ENCODE peak calls at places on chromosomes 11 and 22, in four cellular contexts. One of them, this sample, is unnamed.

GRCh38 chr11:41316726-41317125 is 142.7 kb downstream of the LRRC4C start:
- DNase-seq in heart left ventricle: no peak
- DNase-seq in lung: no peak
- DNase-seq in A549: no peak
- DNase-seq in this sample: no peak

GRCh38 chr22:27115816-27116256 is 458.4 kb downstream of the MIAT start:
- DNase-seq in lung: no peak
- DNase-seq in heart left ventricle: no peak
- DNase-seq in A549: peak
- DNase-seq in this sample: no peak

GRCh38 chr11:22670803-22671202 is 4.4 kb downstream of the GAS2 start:
- DNase-seq in heart left ventricle: no peak
- DNase-seq in lung: no peak
- DNase-seq in A549: no peak
- DNase-seq in this sample: no peak

GRCh38 chr22:19903031-19903430 is 38.5 kb upstream of the COMT start:
- DNase-seq in A549: no peak
- DNase-seq in heart left ventricle: no peak
- DNase-seq in lung: no peak
- DNase-seq in this sample: no peak

GRCh38 chr11:65489061-65489705 is 9.7 kb upstream of the MALAT1 start:
- DNase-seq in lung: no peak
- DNase-seq in A549: no peak
- DNase-seq in heart left ventricle: peak
- DNase-seq in this sample: no peak

GRCh38 chr11:124070906-124071621 is 29.9 kb upstream of the OR10G7 start:
- DNase-seq in heart left ventricle: peak
- DNase-seq in lung: peak
- DNase-seq in A549: peak
- DNase-seq in this sample: peak

GRCh38 chr11:69374110-69374981 is 80.4 kb downstream of the MYEOV start:
- DNase-seq in lung: no peak
- DNase-seq in heart left ventricle: no peak
- DNase-seq in A549: no peak
- DNase-seq in this sample: no peak

GRCh38 chr11:25317221-25317620 is 820.4 kb downstream of the LUZP2 start:
- DNase-seq in A549: no peak
- DNase-seq in lung: no peak
- DNase-seq in heart left ventricle: no peak
- DNase-seq in this sample: no peak

GRCh38 chr11:4932751-4933150 is 8.6 kb upstream of the OR51G1 start:
- DNase-seq in lung: no peak
- DNase-seq in heart left ventricle: no peak
- DNase-seq in A549: no peak
- DNase-seq in this sample: no peak

GRCh38 chr11:105723269-105723668 is 113.4 kb downstream of the GRIA4 start:
- DNase-seq in A549: no peak
- DNase-seq in lung: no peak
- DNase-seq in heart left ventricle: no peak
- DNase-seq in this sample: no peak

GRCh38 chr11:48168815-48169214 is 47.8 kb upstream of the OR4B1 start:
- DNase-seq in heart left ventricle: no peak
- DNase-seq in lung: no peak
- DNase-seq in A549: no peak
- DNase-seq in this sample: no peak

GRCh38 chr11:84358034-84358433 is 1071.9 kb upstream of the CCDC90B start:
- DNase-seq in heart left ventricle: no peak
- DNase-seq in A549: no peak
- DNase-seq in lung: no peak
- DNase-seq in this sample: no peak

GRCh38 chr22:48112687-48113521 is 1350.5 kb downstream of the TBC1D22A start:
- DNase-seq in A549: no peak
- DNase-seq in lung: no peak
- DNase-seq in heart left ventricle: no peak
- DNase-seq in this sample: no peak

GRCh38 chr22:44088976-44089570 is 65.0 kb downstream of the PARVB start:
- DNase-seq in heart left ventricle: peak
- DNase-seq in lung: no peak
- DNase-seq in A549: no peak
- DNase-seq in this sample: no peak

GRCh38 chr11:108965602-108966001 is 300.7 kb downstream of the DDX10 start:
- DNase-seq in lung: no peak
- DNase-seq in heart left ventricle: no peak
- DNase-seq in A549: no peak
- DNase-seq in this sample: no peak

GRCh38 chr22:20524004-20524481 is 16.6 kb downstream of the MED15 start:
- DNase-seq in lung: no peak
- DNase-seq in A549: no peak
- DNase-seq in heart left ventricle: no peak
- DNase-seq in this sample: no peak

GRCh38 chr11:1727861-1728260 is 22.5 kb downstream of the IFITM10 start:
- DNase-seq in A549: no peak
- DNase-seq in lung: no peak
- DNase-seq in heart left ventricle: no peak
- DNase-seq in this sample: no peak

DNA sequence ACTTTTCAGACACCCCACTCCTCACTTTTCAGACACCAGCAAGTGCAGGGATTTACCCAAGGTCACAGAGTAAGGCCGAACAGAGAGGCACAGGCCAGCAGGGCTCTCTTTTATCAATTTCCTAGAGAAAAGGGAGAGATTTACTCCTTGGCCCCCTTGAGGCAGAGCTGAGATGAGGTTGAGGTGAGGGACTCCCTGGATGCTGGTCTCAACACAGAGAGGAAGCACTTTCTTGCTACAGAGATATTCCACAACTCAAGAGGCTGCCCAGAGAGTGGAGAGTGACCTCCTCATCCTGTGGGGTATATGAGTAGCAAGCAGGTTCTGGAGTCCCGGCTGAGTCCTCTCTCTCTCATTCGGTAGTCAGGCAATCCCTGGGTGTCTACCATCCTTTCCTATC is 2.0 kb upstream of the ARHGEF17 start:
- DNase-seq in heart left ventricle: no peak
- DNase-seq in lung: no peak
- DNase-seq in A549: peak
- DNase-seq in this sample: no peak
- TF ChIP-seq CTCF in heart left ventricle: no peak
- TF ChIP-seq CTCF in lung: no peak
- TF ChIP-seq CTCF in A549: no peak
- TF ChIP-seq CTCF in this sample: no peak

GRCh38 chr11:102419181-102419580 is 33.4 kb downstream of the TMEM123 start:
- DNase-seq in A549: no peak
- DNase-seq in heart left ventricle: no peak
- DNase-seq in lung: no peak
- DNase-seq in this sample: no peak

GRCh38 chr11:102420547-102420946 is 32.0 kb downstream of the TMEM123 start:
- DNase-seq in A549: no peak
- DNase-seq in heart left ventricle: no peak
- DNase-seq in lung: no peak
- DNase-seq in this sample: no peak

GRCh38 chr11:102416974-102417373 is 35.6 kb downstream of the TMEM123 start:
- DNase-seq in lung: no peak
- DNase-seq in A549: no peak
- DNase-seq in heart left ventricle: no peak
- DNase-seq in this sample: no peak

GRCh38 chr11:102422817-102423725 is 29.5 kb downstream of the TMEM123 start:
- DNase-seq in heart left ventricle: no peak
- DNase-seq in A549: no peak
- DNase-seq in lung: no peak
- DNase-seq in this sample: no peak

DNA sequence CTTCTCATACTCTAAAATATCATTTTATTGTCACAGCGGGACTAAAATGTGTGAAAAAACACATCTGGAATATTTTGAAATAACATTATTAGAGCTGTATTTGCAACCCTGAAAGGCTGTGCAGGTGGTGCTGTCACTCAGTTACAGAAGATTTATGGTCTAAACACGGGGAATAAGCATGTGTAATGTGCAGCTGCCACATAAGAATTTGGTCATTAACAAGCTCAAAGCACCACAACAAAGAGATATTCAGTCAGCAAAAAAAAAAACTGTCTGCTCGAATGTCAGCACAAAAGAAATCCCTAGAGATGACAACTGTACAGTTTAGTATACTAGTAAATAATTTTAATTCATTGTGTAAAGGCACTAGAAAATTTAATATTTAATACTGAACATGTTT is 31.3 kb downstream of the TMEM123 start:
- DNase-seq in lung: no peak
- DNase-seq in A549: no peak
- DNase-seq in heart left ventricle: no peak
- DNase-seq in this sample: no peak
- H3K27ac ChIP-seq in lung: no peak
- H3K27ac ChIP-seq in A549: no peak
- H3K27ac ChIP-seq in heart left ventricle: no peak
- H3K27ac ChIP-seq in this sample: peak

DNA sequence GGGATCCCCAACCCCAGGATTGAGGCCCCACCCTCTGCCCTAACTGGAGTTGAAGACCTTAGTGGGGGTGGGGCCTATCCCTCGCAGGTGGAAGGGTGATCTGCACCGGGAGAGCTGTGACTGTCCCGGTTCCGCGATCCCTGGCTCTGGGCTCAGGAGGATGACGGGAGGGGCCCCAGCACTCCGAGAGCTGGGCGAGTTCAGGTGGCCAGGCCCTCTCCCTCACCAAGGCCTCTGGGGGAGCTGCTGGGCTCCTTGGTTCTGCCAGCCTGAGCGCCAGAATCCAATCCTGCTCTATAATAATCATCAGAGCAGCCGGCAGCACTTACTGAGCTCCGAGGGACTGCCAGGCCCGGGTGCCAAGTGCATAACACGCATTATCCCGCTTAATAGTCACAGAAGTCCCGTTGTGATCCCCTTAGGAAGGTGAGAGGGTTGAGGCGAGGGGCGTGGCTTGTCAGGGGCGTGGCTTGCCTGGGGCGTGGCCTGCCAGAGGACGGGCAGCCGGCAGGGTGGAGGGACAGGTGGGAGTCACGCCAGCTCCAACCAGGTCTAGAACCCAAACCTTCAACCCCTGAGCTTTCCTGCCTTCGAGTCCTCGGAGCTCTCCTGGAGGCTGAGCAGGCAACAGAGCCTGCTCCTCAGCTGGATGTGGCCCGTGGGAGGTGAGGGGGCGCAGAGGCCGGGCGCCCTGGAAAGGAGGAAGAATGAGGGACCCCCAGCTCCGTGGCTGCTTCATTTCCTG is 7.2 kb upstream of the SYT7 start:
- DNase-seq in lung: peak
- DNase-seq in A549: peak
- DNase-seq in heart left ventricle: peak
- DNase-seq in this sample: no peak
- H3K4me3 ChIP-seq in lung: peak
- H3K4me3 ChIP-seq in A549: peak
- H3K4me3 ChIP-seq in heart left ventricle: peak
- H3K4me3 ChIP-seq in this sample: peak

GRCh38 chr11:119476666-119477331 is 53.8 kb upstream of the THY1 start:
- DNase-seq in A549: no peak
- DNase-seq in heart left ventricle: no peak
- DNase-seq in lung: no peak
- DNase-seq in this sample: no peak

GRCh38 chr11:119476038-119476437 is 53.1 kb upstream of the THY1 start:
- DNase-seq in lung: no peak
- DNase-seq in A549: no peak
- DNase-seq in heart left ventricle: no peak
- DNase-seq in this sample: no peak

GRCh38 chr11:119473901-119474681 is 51.1 kb upstream of the THY1 start:
- DNase-seq in heart left ventricle: no peak
- DNase-seq in A549: no peak
- DNase-seq in lung: no peak
- DNase-seq in this sample: no peak

GRCh38 chr11:119473226-119473625 is 50.3 kb upstream of the THY1 start:
- DNase-seq in heart left ventricle: no peak
- DNase-seq in A549: no peak
- DNase-seq in lung: no peak
- DNase-seq in this sample: no peak

DNA sequence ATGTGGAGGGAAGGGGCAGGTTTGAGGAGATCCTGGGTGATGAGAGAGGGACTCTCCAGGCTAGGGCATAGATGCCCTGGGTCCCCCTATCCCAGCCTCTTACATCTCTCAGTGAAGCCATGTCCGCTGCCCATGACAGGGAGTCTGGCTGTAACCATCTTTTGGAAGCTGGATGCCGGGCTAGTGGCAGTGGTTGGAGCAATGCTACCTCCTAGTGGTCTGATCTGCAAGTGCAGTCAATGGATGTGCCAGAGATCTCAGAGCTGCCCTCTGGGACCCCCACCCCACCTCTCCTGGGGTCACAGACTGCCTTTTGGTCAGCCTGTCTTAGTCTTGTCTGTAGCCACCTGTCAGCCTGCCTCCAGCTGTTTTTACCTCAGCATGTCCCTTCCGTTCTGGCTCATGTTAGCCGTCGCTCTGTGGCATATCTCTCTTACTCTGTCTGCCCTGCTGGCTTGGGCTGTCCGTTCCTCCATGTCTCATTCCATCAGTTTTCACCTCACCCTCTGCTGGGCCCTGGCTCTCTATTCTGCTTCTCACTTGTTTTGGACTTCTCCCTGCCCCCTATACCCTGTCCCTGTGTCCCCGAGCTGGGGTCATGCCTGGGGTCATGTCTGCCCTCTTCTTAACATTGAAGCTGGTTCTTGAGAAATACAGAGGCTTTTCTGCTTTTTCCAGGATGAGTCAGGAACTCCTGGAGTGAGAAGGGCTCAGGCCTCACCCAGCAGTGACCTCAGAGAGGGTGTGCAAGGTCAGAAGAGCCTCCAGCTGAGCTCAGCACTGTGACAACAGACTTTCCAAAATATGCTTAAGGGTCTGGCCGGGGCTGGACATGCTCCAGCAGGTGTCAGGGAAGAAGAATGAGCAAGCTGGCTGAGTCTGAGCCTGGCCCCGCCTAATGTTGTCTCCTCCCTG is 52.0 kb upstream of the THY1 start:
- DNase-seq in A549: peak
- DNase-seq in lung: peak
- DNase-seq in heart left ventricle: peak
- DNase-seq in this sample: peak
- TF ChIP-seq CTCF in A549: peak
- TF ChIP-seq CTCF in lung: peak
- TF ChIP-seq CTCF in heart left ventricle: peak
- TF ChIP-seq CTCF in this sample: peak

DNA sequence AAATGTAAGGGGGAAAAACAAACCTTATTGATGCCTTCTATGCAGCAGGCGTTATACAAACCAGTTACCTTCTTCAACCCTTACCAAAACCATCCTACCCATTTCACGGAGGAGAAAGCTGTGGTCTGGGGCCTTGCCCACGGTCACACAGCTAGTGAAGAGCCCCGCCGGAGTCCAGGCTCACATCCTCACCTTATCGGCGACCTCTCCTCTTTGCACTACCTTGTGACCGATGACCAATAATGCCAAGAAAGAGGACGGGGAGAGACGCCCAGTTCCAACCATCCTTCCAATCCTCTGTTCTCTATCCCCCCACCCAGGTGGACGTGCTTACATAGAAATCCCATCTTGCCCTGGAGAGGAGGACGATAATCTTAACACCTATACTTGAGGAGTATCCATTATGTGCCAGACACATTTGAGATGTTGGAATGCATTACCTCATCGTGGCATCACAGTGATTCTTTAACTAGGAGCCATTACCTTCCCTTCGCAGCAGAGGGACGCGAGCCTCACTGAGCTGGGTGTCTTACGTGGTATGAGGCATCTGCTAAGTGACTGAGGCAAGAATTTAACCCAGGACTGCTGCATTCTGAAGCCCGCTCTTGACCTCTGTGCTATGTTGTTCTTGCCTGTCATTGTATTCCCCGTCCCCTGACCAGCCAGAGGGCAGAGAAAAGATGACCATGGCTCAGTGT is 253.7 kb upstream of the B3GAT1 start:
- DNase-seq in A549: no peak
- DNase-seq in heart left ventricle: no peak
- DNase-seq in lung: peak
- DNase-seq in this sample: no peak
- H3K27ac ChIP-seq in A549: no peak
- H3K27ac ChIP-seq in heart left ventricle: no peak
- H3K27ac ChIP-seq in lung: no peak
- H3K27ac ChIP-seq in this sample: no peak

This sample was measured in dorsolateral prefrontal cortex.